ENCODE peak calls at places on chromosomes 3 and 15, in eight cellular contexts. C is activated CD8-positive, alpha-beta memory T cell treated with anti-CD3 and anti-CD28 coated beads for 24 hours; U is Kasumi-1; W is activated naive CD4-positive, alpha-beta T cell; Z is A549; K is Calu3; J is amniotic epithelial cell; E is heart left ventricle. P is an unnamed sample.

GRCh38 chr3:2334921-2335320 is 236.3 kb downstream of the CNTN4 start:
- DNase-seq in C (no peak), U (no peak), W (no peak), Z (no peak), K (no peak), J (no peak), E (no peak), P (no peak)

GRCh38 chr3:32215185-32215584 is 23.3 kb upstream of the CMTM8 start:
- DNase-seq in C (no peak), U (no peak), W (no peak), Z (no peak), K (no peak), J (no peak), E (no peak), P (no peak)

GRCh38 chr3:193451881-193452280 is 73.3 kb upstream of the ATP13A5 start:
- DNase-seq in C (no peak), U (no peak), W (no peak), Z (no peak), K (no peak), J (no peak), E (no peak), P (no peak)

GRCh38 chr15:39685999-39686613 is 96.5 kb downstream of the FSIP1 start:
- DNase-seq in C (no peak), U (peak), W (no peak), Z (peak), K (peak), J (peak), E (no peak), P (no peak)

GRCh38 chr3:159455741-159456181 is 532.9 kb upstream of the IL12A start:
- DNase-seq in C (no peak), U (no peak), W (no peak), Z (no peak), K (no peak), J (peak), E (no peak), P (no peak)

GRCh38 chr15:68619303-68619698 is 40.5 kb downstream of the CORO2B start:
- DNase-seq in C (no peak), U (no peak), W (no peak), Z (no peak), K (no peak), J (no peak), E (no peak), P (no peak)

GRCh38 chr3:94101860-94102259 is 39.0 kb downstream of the NSUN3 start:
- DNase-seq in C (no peak), U (peak), W (no peak), Z (no peak), K (no peak), J (peak), E (no peak), P (no peak)

GRCh38 chr15:92385096-92385495 is 8.6 kb upstream of the ST8SIA2 start:
- DNase-seq in C (no peak), U (no peak), W (no peak), Z (no peak), K (no peak), J (no peak), E (no peak), P (no peak)

GRCh38 chr15:86610038-86610437 is 530.4 kb downstream of the AGBL1 start:
- DNase-seq in C (no peak), U (no peak), W (no peak), Z (no peak), K (no peak), J (peak), E (no peak), P (no peak)

GRCh38 chr3:56023546-56023945 is 444.7 kb downstream of the ERC2 start:
- DNase-seq in C (no peak), U (no peak), W (no peak), Z (no peak), K (no peak), J (no peak), E (no peak), P (no peak)

GRCh38 chr3:36362216-36362615 is 18.1 kb upstream of the STAC start:
- DNase-seq in C (no peak), U (no peak), W (no peak), Z (no peak), K (no peak), J (peak), E (no peak), P (no peak)